ENCODE peak calls at places on chromosomes 3 and 15, in ten cellular contexts. C, O, H, U, J, F, K, L, B and I are unnamed samples.

GRCh38 chr3:109831403-109831802 is 494.1 kb upstream of the DPPA4 start:
- DNase-seq in L (no peak), F (no peak), J (no peak), H (no peak), U (peak), K (no peak), B (no peak), C (no peak), O (no peak), I (no peak)

GRCh38 chr3:130699765-130700164 is 46.9 kb downstream of the PIK3R4 start:
- DNase-seq in O (no peak), L (peak), C (no peak), H (no peak), J (peak), U (no peak), B (no peak), K (no peak), F (peak), I (no peak)

GRCh38 chr15:69576948-69577351 is 124.3 kb downstream of the RPLP1 start:
- DNase-seq in U (no peak), F (no peak), L (peak), B (no peak), H (no peak), O (no peak), J (no peak), K (no peak), C (no peak), I (no peak)

GRCh38 chr3:78957456-78957855 is 810.3 kb downstream of the ROBO1 start:
- DNase-seq in L (no peak), C (no peak), B (no peak), O (no peak), U (no peak), F (no peak), J (no peak), H (no peak), K (no peak), I (no peak)

GRCh38 chr3:89372456-89372855 is 265.0 kb downstream of the EPHA3 start:
- DNase-seq in O (no peak), L (peak), B (no peak), C (no peak), F (no peak), K (no peak), J (no peak), U (no peak), H (no peak), I (no peak)

GRCh38 chr3:5162102-5162501 is 25.4 kb upstream of the EDEM1 start:
- DNase-seq in H (no peak), B (peak), F (peak), K (no peak), J (no peak), C (no peak), O (no peak), U (no peak), L (peak), I (no peak)

GRCh38 chr15:60507596-60508424 is 28.9 kb upstream of the ICE2 start:
- DNase-seq in F (peak), H (no peak), O (peak), C (no peak), U (no peak), B (peak), L (peak), K (peak), J (peak), I (peak)

GRCh38 chr3:93989241-93989640 is 9.3 kb downstream of the ARL13B start:
- DNase-seq in C (no peak), J (no peak), U (no peak), L (no peak), K (no peak), O (no peak), B (no peak), F (no peak), H (no peak), I (no peak)

GRCh38 chr15:85667491-85668424 is 127.0 kb downstream of the KLHL25 start:
- DNase-seq in K (no peak), H (no peak), F (peak), B (peak), O (no peak), U (no peak), L (peak), J (no peak), C (no peak), I (no peak)

GRCh38 chr3:131903988-131904415 is 130.8 kb downstream of the CPNE4 start:
- DNase-seq in U (no peak), L (peak), F (peak), B (peak), C (no peak), H (no peak), J (no peak), K (peak), O (no peak), I (no peak)

GRCh38 chr15:72133211-72133610 is 15.0 kb downstream of the SENP8 start:
- DNase-seq in O (no peak), J (no peak), L (no peak), H (no peak), F (no peak), K (no peak), C (no peak), U (no peak), B (no peak), I (no peak)

DNA sequence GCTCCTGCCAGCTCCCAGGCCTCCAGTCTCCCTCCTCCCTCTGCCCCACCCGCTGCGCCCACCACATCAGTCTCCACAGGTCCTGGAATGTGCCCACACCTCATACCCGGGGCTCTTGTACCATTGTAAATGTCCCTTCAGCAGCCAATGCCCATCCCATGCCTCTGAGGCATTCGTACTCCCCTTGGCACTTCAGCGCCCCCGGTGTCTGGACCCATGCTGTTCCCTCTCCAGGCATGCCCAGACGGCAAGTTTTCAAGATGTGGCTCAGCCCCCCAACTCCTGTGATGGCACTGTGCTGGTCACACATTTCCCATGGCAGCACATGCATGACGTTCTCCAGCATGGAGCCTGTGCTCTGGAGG is 13.3 kb downstream of the PLXND1 start:
- DNase-seq in K (no peak), C (no peak), J (no peak), F (no peak), B (no peak), U (no peak), O (no peak), L (no peak), H (no peak), I (no peak)
- TF ChIP-seq CTCF in K (no peak), C (no peak), J (peak), F (no peak), B (no peak), U (no peak), O (no peak), L (no peak), H (no peak), I (no peak)

GRCh38 chr15:35443376-35443775 is 102.6 kb downstream of the DPH6 start:
- DNase-seq in O (no peak), U (no peak), H (no peak), J (no peak), B (no peak), F (no peak), L (no peak), K (no peak), C (no peak), I (no peak)

GRCh38 chr15:35445891-35446290 is 100.1 kb downstream of the DPH6 start:
- DNase-seq in C (no peak), F (peak), L (peak), O (no peak), K (no peak), B (no peak), J (no peak), H (no peak), U (no peak), I (no peak)

GRCh38 chr15:35450492-35450891 is 95.5 kb downstream of the DPH6 start:
- DNase-seq in F (peak), B (no peak), U (no peak), L (peak), O (no peak), J (no peak), H (no peak), C (no peak), K (no peak), I (no peak)

GRCh38 chr15:35444557-35445204 is 101.3 kb downstream of the DPH6 start:
- DNase-seq in H (no peak), B (no peak), C (no peak), L (peak), J (peak), K (no peak), F (peak), O (no peak), U (no peak), I (no peak)

DNA sequence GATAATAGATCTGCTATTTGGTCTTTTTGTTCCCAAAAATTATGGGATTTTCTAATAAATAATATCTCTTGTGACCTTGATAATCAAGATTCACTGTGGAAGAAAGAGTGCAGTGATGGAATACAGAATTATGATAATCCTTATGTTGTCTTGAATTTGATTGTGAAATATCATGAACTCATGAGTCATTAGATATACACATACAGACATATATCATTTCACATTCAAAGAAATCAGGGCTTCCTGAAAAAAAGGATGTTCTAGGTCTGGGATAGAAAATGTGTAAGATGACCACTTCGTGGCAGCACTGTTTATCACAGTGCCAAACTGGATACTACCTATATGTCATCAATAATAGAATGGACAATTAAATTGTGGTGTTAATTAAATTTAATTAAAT is 97.7 kb downstream of the DPH6 start:
- DNase-seq in U (no peak), L (peak), J (no peak), C (no peak), B (no peak), F (peak), K (no peak), O (no peak), H (no peak), I (no peak)
- TF ChIP-seq CTCF in U (no peak), L (peak), J (no peak), C (no peak), B (no peak), F (no peak), K (no peak), O (no peak), H (no peak), I (no peak)

DNA sequence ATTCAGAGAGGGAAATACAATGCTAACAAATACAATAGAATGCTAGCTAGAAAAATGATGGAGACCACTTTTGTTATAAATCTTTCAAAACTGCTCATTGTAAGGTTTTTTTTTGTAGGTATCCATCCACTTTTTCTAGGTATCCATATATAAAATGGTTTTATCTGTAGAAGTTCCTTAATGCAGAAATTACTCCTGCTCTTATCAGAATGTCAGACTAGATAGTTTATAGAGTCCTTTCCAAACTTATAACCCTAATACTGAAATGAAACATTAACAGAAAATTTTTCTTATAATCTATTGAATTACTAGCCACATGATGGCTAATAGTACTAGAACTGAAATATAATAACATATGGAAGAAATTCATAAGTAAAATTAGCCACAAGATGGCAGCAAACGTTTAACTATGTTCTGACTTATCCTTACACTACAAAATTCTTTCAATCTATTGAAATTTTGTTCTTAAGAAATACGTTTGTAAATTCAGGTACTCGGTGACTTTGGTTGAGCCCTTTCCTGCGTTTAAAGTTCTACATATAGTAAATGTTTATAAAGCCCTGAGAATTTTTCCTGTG is 58.5 kb downstream of the ECT2 start:
- DNase-seq in O (no peak), B (peak), J (no peak), H (no peak), C (no peak), K (no peak), F (peak), U (no peak), L (peak), I (no peak)
- TF ChIP-seq CTCF in O (no peak), B (peak), J (peak), H (peak), C (no peak), K (no peak), F (peak), U (no peak), L (peak), I (peak)

GRCh38 chr3:20529911-20530310 is 343.9 kb upstream of the SGO1 start:
- DNase-seq in F (no peak), J (no peak), K (no peak), H (no peak), C (no peak), O (no peak), U (no peak), L (no peak), B (no peak), I (no peak)
- TF ChIP-seq CTCF in F (no peak), J (no peak), K (no peak), H (no peak), C (no peak), O (no peak), U (no peak), L (no peak), B (no peak), I (no peak)

GRCh38 chr3:52962160-52962559 is 64.8 kb upstream of the STIMATE start:
- DNase-seq in B (no peak), U (no peak), H (no peak), K (no peak), L (no peak), F (no peak), C (no peak), O (no peak), J (no peak), I (no peak)

GRCh38 chr3:52959773-52960172 is 62.4 kb upstream of the STIMATE start:
- DNase-seq in J (no peak), U (no peak), K (no peak), H (no peak), B (no peak), F (peak), C (no peak), O (no peak), L (no peak), I (no peak)
- TF ChIP-seq CTCF in J (no peak), U (no peak), K (no peak), H (no peak), B (peak), F (no peak), C (no peak), O (no peak), L (peak), I (no peak)

GRCh38 chr15:82086243-82086995 is 40.6 kb upstream of the MEX3B start:
- DNase-seq in C (no peak), U (no peak), O (no peak), B (no peak), J (no peak), F (no peak), K (no peak), H (no peak), L (no peak), I (no peak)

GRCh38 chr15:82079736-82080135 is 33.9 kb upstream of the MEX3B start:
- DNase-seq in F (peak), H (no peak), C (no peak), L (no peak), B (no peak), J (no peak), U (no peak), K (no peak), O (no peak), I (no peak)

GRCh38 chr15:82080774-82081173 is 35.0 kb upstream of the MEX3B start:
- DNase-seq in F (no peak), C (no peak), K (no peak), U (no peak), H (no peak), O (no peak), J (no peak), B (no peak), L (no peak), I (no peak)

DNA sequence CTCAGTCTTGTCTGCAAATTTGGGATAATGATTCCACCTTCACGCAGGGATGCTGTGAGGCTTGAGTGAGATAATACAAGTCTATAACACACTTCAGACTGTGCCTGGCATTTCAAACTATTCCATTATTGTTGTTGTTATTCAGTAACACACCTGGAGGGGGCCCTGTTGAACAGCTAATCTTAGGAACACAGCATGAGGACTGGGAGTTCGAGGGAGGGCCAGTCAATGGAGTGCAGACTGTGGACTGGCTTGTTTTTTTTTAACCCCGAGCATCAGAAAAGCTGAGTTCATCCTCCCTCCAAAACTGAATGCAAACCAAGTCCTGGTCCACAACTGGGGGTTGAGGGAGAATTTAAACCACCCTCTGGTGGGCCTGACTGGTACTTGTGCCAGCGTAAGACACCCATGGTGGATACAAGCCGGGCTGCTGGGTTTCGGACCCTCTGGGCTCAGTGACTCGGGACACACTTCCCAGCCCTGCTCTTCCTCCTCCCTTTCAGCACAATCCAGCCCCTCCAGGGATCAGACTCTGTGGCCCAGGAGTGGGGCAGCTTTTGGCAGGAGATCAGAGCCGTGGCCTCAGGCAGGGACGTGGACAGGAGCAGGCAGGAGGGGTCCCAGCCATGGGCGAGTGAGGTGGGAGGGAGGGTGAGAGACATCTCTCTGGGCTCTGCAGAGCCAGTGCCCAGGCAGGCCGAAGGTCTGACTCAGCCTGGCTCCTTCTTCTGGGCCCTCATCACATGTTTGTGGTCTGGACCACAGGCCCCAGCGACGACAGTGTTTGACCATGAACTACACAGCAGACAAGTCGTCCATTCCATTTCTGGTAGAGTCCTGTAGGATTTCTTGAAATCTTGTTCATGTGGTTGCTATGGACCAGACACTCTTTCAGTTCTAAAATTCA is 36.3 kb upstream of the MEX3B start:
- DNase-seq in F (peak), J (peak), C (no peak), L (peak), K (no peak), B (peak), U (no peak), H (no peak), O (no peak), I (no peak)
- TF ChIP-seq CTCF in F (peak), J (peak), C (no peak), L (peak), K (no peak), B (peak), U (peak), H (no peak), O (no peak), I (no peak)

GRCh38 chr3:6989608-6990291 is 128.8 kb downstream of the GRM7 start:
- DNase-seq in L (no peak), C (no peak), U (no peak), H (no peak), B (no peak), O (no peak), F (no peak), K (no peak), J (no peak), I (no peak)

DNA sequence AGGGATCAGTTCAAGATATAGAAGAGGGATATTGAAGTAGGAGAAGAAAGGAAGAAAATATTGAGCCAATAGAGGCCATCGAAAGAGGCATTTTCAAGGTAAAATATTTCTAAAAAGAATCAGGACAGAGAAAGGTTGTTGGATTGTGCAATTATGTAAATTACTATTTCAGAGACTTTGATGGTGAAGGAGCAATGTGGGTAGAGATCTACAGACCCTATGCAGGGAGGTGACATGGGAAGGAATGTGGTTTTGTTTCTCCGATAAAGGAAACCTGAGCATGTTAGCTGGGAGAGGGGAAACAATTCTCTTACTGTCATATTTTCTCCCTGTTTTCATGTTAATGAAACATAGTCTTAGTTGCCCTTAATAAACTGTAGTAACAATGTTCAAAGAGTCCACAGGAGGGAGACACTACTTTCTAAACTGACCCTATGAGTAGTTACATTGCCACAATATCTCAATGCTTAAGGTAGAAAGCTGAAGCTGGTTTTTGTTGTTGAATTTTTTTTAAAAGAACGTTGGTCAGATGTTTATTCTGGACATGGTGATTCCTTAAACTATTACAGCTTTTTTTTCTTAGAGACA is 133.3 kb downstream of the GRM7 start:
- DNase-seq in J (no peak), B (no peak), C (no peak), L (peak), O (no peak), F (no peak), H (no peak), K (no peak), U (no peak), I (no peak)
- TF ChIP-seq CTCF in J (no peak), B (no peak), C (no peak), L (peak), O (no peak), F (no peak), H (no peak), K (no peak), U (peak), I (peak)

GRCh38 chr3:186268616-186269448 is 93.2 kb downstream of the DGKG start:
- DNase-seq in O (no peak), L (peak), K (no peak), J (peak), F (peak), U (no peak), H (no peak), C (no peak), B (no peak), I (no peak)
- TF ChIP-seq CTCF in O (no peak), L (peak), K (no peak), J (peak), F (peak), U (peak), H (no peak), C (no peak), B (peak), I (no peak)

GRCh38 chr15:43266386-43266785 is 342 bp downstream of the TGM5 start:
- DNase-seq in C (no peak), F (no peak), H (no peak), L (no peak), J (no peak), O (no peak), U (no peak), B (no peak), K (no peak), I (no peak)

GRCh38 chr15:43267439-43267838 is 711 bp upstream of the TGM5 start:
- DNase-seq in K (no peak), B (no peak), F (no peak), H (no peak), U (no peak), J (no peak), L (no peak), C (no peak), O (no peak), I (no peak)

GRCh38 chr15:43270113-43270665 is 3.5 kb upstream of the TGM5 start:
- DNase-seq in K (no peak), U (no peak), L (no peak), F (no peak), O (peak), C (no peak), B (no peak), J (no peak), H (no peak), I (no peak)

GRCh38 chr15:43266834-43267233 is at the start of gene TGM5:
- DNase-seq in L (peak), B (no peak), O (no peak), C (no peak), J (no peak), F (no peak), K (peak), H (no peak), U (no peak), I (no peak)

GRCh38 chr15:43268111-43269105 is 1.7 kb upstream of the TGM5 start:
- DNase-seq in U (no peak), C (no peak), K (no peak), F (no peak), J (peak), L (peak), B (no peak), H (no peak), O (no peak), I (no peak)
- TF ChIP-seq CTCF in U (peak), C (no peak), K (no peak), F (peak), J (peak), L (peak), B (peak), H (peak), O (no peak), I (peak)